ENCODE peak calls at places on chromosomes 4 and X, in seven cellular contexts. M is psoas muscle; N is right lobe of liver; Q is upper lobe of right lung; H is heart right ventricle; L is CD4-positive, alpha-beta memory T cell; C is NT2/D1. X is an unnamed sample.

GRCh38 chrX:38678217-38678616 is 116.9 kb downstream of the TSPAN7 start:
- DNase-seq in N (no peak), M (no peak), Q (no peak), C (no peak), L (no peak), H (no peak), X (no peak)

GRCh38 chrX:20451936-20452335 is 185.2 kb upstream of the RPS6KA3 start:
- DNase-seq in L (no peak), N (no peak), C (no peak), M (no peak), H (no peak), Q (no peak), X (no peak)

GRCh38 chr4:64230709-64231310 is 178.4 kb downstream of the TECRL start:
- DNase-seq in M (no peak), H (no peak), Q (no peak), N (no peak), L (no peak), C (no peak), X (no peak)

GRCh38 chr4:173119818-173120217 is 48.8 kb upstream of the GALNT7 start:
- DNase-seq in Q (no peak), L (no peak), N (no peak), C (no peak), M (no peak), H (no peak), X (no peak)

GRCh38 chrX:69919749-69920148 is 130.0 kb downstream of the AWAT2 start:
- DNase-seq in N (no peak), M (no peak), L (no peak), H (no peak), C (peak; percentile 6), Q (no peak), X (no peak)

GRCh38 chrX:78997870-78998558 is 52.8 kb downstream of the P2RY10 start:
- DNase-seq in C (no peak), N (no peak), L (peak; percentile 15), H (no peak), Q (no peak), M (peak; percentile 20), X (no peak)

GRCh38 chr4:78638324-78639172 is 87.0 kb downstream of the ANXA3 start:
- DNase-seq in N (no peak), C (no peak), M (no peak), L (no peak), Q (no peak), H (no peak), X (no peak)

GRCh38 chr4:173707658-173708415 is 177.8 kb upstream of the HAND2 start:
- DNase-seq in Q (no peak), H (no peak), C (no peak), N (no peak), M (no peak), L (no peak), X (no peak)

GRCh38 chr4:79141530-79141929 is 184.3 kb downstream of the NAA11 start:
- DNase-seq in H (no peak), N (no peak), M (no peak), Q (no peak), C (peak; percentile 5), L (no peak), X (no peak)

GRCh38 chr4:113222006-113222405 is 172.6 kb downstream of the ANK2 start:
- DNase-seq in Q (no peak), M (no peak), N (no peak), C (no peak), L (no peak), H (no peak), X (no peak)

GRCh38 chr4:82715731-82716617 is 82.6 kb downstream of the SCD5 start:
- DNase-seq in N (no peak), Q (no peak), H (no peak), L (no peak), M (no peak), C (no peak), X (no peak)

GRCh38 chrX:119990995-119991787 is 47.6 kb upstream of the NKAP start:
- DNase-seq in Q (no peak), L (no peak), M (no peak), C (no peak), N (no peak), H (no peak), X (no peak)

GRCh38 chrX:1481636-1482529 is 29.2 kb upstream of the ASMTL start:
- DNase-seq in Q (peak; percentile 71), N (peak; percentile 76), C (peak; percentile 68), M (peak; percentile 71), L (peak; percentile 80), H (peak; percentile 46), X (peak; percentile 63)
- H3K4me1 ChIP-seq in Q (peaks cover 12% of the 10 kb centered on the region), N (peaks cover 4% of the 10 kb centered on the region), C (peaks cover 3% of the 10 kb centered on the region), M (no peaks in the 10 kb centered on the region), L (peaks cover 71% of the 10 kb centered on the region), H (no peaks in the 10 kb centered on the region), X (no peaks in the 10 kb centered on the region)

DNA sequence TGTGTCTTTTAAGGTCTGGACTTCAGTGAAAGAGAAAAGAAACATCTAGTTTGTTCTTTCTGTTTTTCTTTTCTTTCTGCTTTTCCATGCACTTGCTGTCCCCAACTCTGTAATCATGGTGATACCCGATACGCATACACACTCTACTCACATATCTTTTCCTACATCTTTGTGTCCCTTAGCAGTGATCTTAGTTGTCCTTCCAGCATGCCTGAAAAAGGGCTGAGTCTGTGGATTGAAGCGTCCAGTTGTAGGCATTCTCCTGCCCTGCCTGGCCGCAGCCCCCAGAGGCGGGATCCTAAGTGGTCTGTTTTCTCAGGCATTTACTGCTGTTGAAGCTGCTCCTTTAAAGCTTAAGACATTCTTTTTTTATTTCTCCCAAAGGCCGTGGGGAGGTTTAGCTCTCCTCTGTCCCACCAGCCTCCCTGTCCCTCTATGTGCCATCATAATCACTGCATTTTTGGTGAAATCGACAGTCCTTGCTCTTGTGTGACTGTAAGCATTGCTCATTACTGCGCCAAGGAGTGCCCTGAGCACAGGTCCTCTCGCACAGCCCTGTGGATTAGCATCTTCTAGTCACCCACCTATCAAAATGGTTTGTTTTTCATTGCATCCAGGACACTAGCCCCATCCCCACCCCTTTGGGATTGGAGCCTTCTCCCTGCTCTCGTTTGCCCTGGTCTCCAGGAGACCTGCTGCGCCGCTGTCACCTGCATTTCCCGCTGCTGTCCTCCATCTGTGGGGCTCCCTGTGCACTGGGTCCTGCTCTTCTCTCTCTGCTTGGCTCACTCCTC is 4.4 kb downstream of the RGS12 start:
- DNase-seq in Q (peak; percentile 37), C (no peak), H (no peak), N (no peak), M (no peak), L (no peak), X (peak; percentile 10)
- H3K4me1 ChIP-seq in Q (peaks cover 22% of the 10 kb centered on the region), C (peaks cover 21% of the 10 kb centered on the region), H (peaks cover 24% of the 10 kb centered on the region), N (no peaks in the 10 kb centered on the region), M (peaks cover 18% of the 10 kb centered on the region), L (peaks cover 12% of the 10 kb centered on the region), X (no peaks in the 10 kb centered on the region)

GRCh38 chrX:2710496-2710895 is 19.4 kb downstream of the CD99 start:
- DNase-seq in H (no peak), C (peak; percentile 51), M (no peak), Q (no peak), N (no peak), L (no peak), X (no peak)

GRCh38 chrX:2708601-2709200 is 17.6 kb downstream of the CD99 start:
- DNase-seq in L (no peak), M (no peak), C (no peak), Q (no peak), H (no peak), N (no peak), X (no peak)

GRCh38 chrX:2708016-2708415 is 16.9 kb downstream of the CD99 start:
- DNase-seq in M (no peak), N (no peak), L (no peak), C (no peak), H (no peak), Q (no peak), X (no peak)

GRCh38 chrX:2711441-2711840 is 20.3 kb downstream of the CD99 start:
- DNase-seq in L (no peak), Q (no peak), C (no peak), M (no peak), N (no peak), H (no peak), X (no peak)

GRCh38 chrX:2710041-2710471 is 19.0 kb downstream of the CD99 start:
- DNase-seq in H (no peak), M (no peak), Q (no peak), N (no peak), L (no peak), C (no peak), X (peak; percentile 42)
- H3K4me1 ChIP-seq in H (peaks cover 57% of the 10 kb centered on the region), M (peaks cover 42% of the 10 kb centered on the region), Q (peaks cover 50% of the 10 kb centered on the region), N (peaks cover 14% of the 10 kb centered on the region), L (peaks cover 77% of the 10 kb centered on the region), C (peaks cover 10% of the 10 kb centered on the region), X (peaks cover 20% of the 10 kb centered on the region)

DNA sequence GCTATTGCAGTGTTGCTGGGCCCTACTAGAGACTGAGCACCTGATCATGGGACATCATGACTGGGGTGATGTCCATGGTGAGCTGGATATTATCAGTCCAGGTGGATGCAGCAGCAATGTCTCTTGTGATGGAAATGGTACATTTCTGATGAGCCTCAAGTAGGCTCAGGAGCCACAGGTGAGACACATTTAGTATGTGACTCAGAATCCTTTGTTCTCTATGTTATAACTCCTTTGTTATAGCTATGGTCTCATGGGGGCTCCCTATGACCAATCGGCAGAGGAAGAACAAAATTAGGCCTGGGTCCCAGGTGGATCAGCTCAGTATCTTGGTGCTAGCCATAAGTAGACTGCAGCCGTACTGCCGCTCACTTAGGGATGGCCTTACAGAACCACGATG is 107.9 kb upstream of the FAT1 start:
- DNase-seq in Q (no peak), C (no peak), H (no peak), N (no peak), M (no peak), L (no peak), X (no peak)
- H3K4me1 ChIP-seq in Q (no peaks in the 10 kb centered on the region), C (no peaks in the 10 kb centered on the region), H (no peaks in the 10 kb centered on the region), N (no peaks in the 10 kb centered on the region), M (no peaks in the 10 kb centered on the region), L (no peaks in the 10 kb centered on the region), X (no peaks in the 10 kb centered on the region)

DNA sequence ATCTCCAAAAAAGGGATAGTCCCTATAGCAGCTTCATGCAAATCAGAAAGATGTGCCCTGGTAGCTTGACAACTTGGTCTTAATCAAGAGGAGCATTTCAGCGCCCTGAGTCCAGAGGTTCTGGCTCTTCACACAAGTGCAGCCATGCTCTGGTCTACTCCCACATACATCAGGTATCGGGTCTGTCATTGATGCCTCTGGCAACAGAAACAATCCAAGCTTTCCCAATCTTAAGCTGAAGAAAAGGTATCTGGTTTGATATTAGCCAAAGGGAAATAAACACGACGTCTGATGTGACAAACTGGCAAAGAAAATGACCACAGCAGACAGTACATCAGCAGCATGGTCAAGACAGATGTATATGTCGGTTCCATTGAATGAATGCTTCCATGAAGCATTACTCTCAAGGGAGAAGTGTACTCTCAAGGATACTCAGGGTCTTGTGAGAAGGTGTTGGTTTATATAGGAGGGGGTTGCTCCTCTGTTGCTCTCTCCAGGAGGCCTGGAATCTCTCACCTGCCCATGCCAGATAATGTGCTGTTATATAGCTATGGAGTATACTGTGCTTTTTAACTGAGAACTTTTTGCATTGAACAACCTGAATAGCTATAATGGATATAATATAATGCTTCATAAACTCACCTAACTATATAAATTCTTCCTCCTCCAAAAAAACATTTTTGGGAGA is 879.6 kb upstream of the PCDH10 start:
- DNase-seq in N (no peak), C (no peak), H (no peak), M (no peak), Q (no peak), L (no peak), X (no peak)
- H3K4me1 ChIP-seq in N (no peaks in the 10 kb centered on the region), C (no peaks in the 10 kb centered on the region), H (no peaks in the 10 kb centered on the region), M (no peaks in the 10 kb centered on the region), Q (no peaks in the 10 kb centered on the region), L (no peaks in the 10 kb centered on the region), X (no peaks in the 10 kb centered on the region)